ENCODE peak calls at places on chromosome 13, in four cellular contexts. G is K562, F is HepG2, C is GM12878. Q is an unnamed sample.

GRCh38 chr13:85652536-85652935 is 146.7 kb downstream of the SLITRK6 start:
- DNase-seq in G (no peak), F (no peak), C (no peak), Q (no peak)

GRCh38 chr13:99629641-99630040 is 128.4 kb downstream of the TM9SF2 start:
- DNase-seq in G (no peak), F (no peak), C (no peak), Q (no peak)

GRCh38 chr13:73215807-73216206 is 157.0 kb downstream of the KLF5 start:
- DNase-seq in G (no peak), F (no peak), C (no peak), Q (no peak)

GRCh38 chr13:41458187-41458938 is 1.0 kb downstream of the RGCC start:
- DNase-seq in G (peak; percentile 44), F (no peak), C (no peak), Q (peak; percentile 45)

GRCh38 chr13:50129923-50130685 is 114.9 kb downstream of the KCNRG start:
- DNase-seq in G (no peak), F (no peak), C (no peak), Q (peak; percentile 27)

GRCh38 chr13:93951153-93951552 is 528.3 kb downstream of the DCT start:
- DNase-seq in G (no peak), F (no peak), C (no peak), Q (no peak)

GRCh38 chr13:40617801-40618356 is 48.6 kb downstream of the FOXO1 start:
- DNase-seq in G (no peak), F (no peak), C (no peak), Q (no peak)

GRCh38 chr13:95660981-95661581 is 15.9 kb upstream of the DNAJC3 start:
- DNase-seq in G (peak; percentile 28), F (peak; percentile 51), C (no peak), Q (peak; percentile 25)

GRCh38 chr13:60590775-60591174 is 193.8 kb downstream of the TDRD3 start:
- DNase-seq in G (no peak), F (no peak), C (no peak), Q (no peak)

GRCh38 chr13:29524176-29524575 is 71.3 kb downstream of the SLC7A1 start:
- DNase-seq in G (no peak), F (no peak), C (no peak), Q (no peak)

GRCh38 chr13:93535256-93535655 is 308.6 kb downstream of the GPC6 start:
- DNase-seq in G (no peak), F (peak; percentile 9), C (no peak), Q (no peak)

GRCh38 chr13:99687728-99688397 is 186.6 kb downstream of the TM9SF2 start:
- DNase-seq in G (no peak), F (no peak), C (no peak), Q (no peak)

GRCh38 chr13:39676315-39676876 is 20.9 kb downstream of the COG6 start:
- DNase-seq in G (peak; percentile 2), F (peak; percentile 28), C (no peak), Q (no peak)

GRCh38 chr13:44967656-44968451 is 21.4 kb downstream of the NUFIP1 start:
- DNase-seq in G (no peak), F (no peak), C (no peak), Q (no peak)

GRCh38 chr13:107342747-107343146 is 774.8 kb upstream of the ARGLU1 start:
- DNase-seq in G (no peak), F (no peak), C (no peak), Q (no peak)
- TF ChIP-seq SP1 in G (no peak), F (no peak), C (no peak), Q (no peak)

DNA sequence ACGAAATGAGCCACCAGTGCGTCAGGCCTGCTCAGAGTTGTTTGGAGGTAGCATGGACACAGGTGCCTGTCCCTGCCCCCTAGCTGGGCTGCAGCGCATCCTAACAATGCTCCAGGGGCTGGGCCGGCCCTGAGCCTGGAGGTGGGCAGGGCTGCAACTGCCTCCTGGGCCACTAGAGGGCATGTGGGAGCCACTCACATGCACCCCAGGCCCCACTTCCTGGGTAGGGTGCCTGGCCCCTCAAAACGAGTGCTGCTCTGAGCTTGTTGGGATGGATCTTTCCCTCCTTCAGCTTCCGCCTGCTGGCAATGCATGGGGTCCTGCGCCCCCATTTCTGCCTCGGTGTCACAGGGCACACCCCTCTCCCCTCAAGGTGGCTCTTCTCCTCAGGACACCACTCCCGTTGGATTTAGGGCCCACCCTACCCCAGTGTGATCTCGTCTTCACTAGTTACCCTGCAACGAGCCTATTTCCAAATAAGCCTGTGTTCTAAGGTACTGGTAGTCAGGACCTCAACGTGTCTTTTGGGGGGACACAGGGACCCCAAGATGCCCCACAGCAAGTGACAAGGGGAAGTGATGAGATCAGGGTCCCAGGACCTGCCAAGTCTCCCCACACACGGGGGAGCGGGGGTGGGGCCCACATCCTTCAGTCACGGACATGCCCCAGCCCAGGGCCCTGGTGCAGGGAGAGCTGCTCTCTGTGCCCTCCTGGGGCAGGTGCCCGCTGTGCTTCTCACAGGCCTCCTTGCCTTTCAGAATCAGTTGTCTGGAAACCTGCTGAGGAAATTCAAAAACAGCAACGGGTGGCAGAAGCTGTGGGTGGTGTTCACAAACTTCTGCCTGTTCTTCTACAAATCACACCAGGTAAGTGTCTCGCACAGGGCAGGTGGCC is 131.3 kb downstream of the STK24 start:
- DNase-seq in G (peak; percentile 78), F (peak; percentile 42), C (peak; percentile 17), Q (peak; percentile 73)
- TF ChIP-seq FOXK2 in G (no peak), F (no peak), C (no peak), Q (no peak)

GRCh38 chr13:113209880-113210421 is 538 bp downstream of the CUL4A start:
- DNase-seq in G (peak; percentile 21), F (peak; percentile 32), C (no peak), Q (peak; percentile 13)

GRCh38 chr13:113208424-113209335 is at the start of gene PCID2:
- DNase-seq in G (peak; percentile 86), F (peak; percentile 82), C (peak; percentile 48), Q (peak; percentile 73)

GRCh38 chr13:113209336-113209879 is at the start of gene CUL4A:
- DNase-seq in G (peak; percentile 74), F (peak; percentile 61), C (no peak), Q (peak; percentile 45)

GRCh38 chr13:113205428-113205931 is 3.0 kb downstream of the PCID2 start:
- DNase-seq in G (no peak), F (no peak), C (no peak), Q (no peak)

GRCh38 chr13:113207890-113208423 is 512 bp downstream of the PCID2 start:
- DNase-seq in G (no peak), F (peak; percentile 26), C (no peak), Q (peak; percentile 22)
- TF ChIP-seq SP1 in G (no peak), F (no peak), C (no peak), Q (no peak)

GRCh38 chr13:43804461-43805070 is 17.8 kb upstream of the ENOX1 start:
- DNase-seq in G (no peak), F (peak; percentile 39), C (peak; percentile 13), Q (no peak)
- TF ChIP-seq FOXK2 in G (no peak), F (no peak), C (no peak), Q (no peak)

GRCh38 chr13:34019870-34020269 is 201.9 kb downstream of the RFC3 start:
- DNase-seq in G (no peak), F (peak; percentile 99), C (no peak), Q (no peak)
- TF ChIP-seq SP1 in G (no peak), F (no peak), C (no peak), Q (no peak)

GRCh38 chr13:36531746-36532486 is 99.6 kb downstream of the CCNA1 start:
- DNase-seq in G (no peak), F (no peak), C (no peak), Q (no peak)
- TF ChIP-seq FOXK2 in G (no peak), F (no peak), C (no peak), Q (no peak)

GRCh38 chr13:48573213-48573612 is 40.3 kb upstream of the RCBTB2 start:
- DNase-seq in G (no peak), F (no peak), C (no peak), Q (no peak)
- TF ChIP-seq SP1 in G (no peak), F (no peak), C (no peak), Q (no peak)

DNA sequence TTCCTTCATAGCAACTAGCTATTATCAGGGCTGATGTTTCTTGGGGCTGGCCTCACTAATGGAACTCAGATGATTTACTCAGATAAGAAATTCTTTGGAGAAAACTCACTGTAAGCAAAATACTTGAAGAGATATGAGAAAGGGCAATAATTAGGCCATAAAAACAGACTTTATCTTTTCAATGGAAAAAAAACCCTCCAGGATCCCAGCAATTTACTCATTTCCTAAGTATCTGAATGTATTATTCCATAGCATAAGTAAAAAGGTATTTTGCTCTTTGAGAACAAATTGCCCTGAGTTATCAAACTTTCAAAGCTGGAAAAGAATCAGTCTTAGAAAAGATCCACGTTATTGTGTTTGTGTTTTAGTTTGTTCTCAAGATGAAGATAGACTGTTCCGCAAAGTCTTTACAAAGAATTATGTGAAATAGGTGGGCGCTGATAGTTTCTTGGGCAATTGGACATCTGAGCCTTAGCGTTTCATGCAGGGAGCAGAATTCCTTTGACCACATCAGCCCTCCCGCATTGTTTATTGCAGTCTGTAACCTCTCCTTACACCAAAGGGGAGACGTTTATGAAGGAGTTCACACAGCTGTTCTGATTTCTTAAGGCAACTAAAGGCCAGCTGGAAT is 29.1 kb upstream of the CSNK1A1L start:
- DNase-seq in G (no peak), F (no peak), C (no peak), Q (peak; percentile 34)
- TF ChIP-seq FOXK2 in G (no peak), F (no peak), C (no peak), Q (no peak)

DNA sequence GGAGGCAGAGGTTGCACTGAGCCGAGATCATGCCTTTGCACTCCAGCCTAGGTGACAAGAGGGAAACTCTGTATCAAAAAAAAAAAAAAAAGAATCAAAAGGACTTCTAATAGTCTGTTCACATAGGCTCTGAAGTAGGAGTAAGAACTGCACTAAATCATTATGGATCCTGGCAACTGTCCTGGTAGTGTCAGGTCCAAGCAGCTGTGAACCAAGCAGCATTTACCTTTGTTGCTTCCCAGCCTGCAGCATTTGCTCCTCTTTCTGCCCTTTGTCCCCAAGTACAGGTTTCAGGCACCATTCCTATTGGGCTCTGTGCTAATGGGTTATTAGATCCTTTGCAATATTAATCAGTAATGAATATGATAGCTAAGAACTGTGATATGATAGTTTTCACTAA is 77.4 kb upstream of the NBEA start:
- DNase-seq in G (no peak), F (no peak), C (no peak), Q (no peak)
- TF ChIP-seq SP1 in G (no peak), F (no peak), C (no peak), Q (no peak)